ENCODE peak calls at places on chromosomes 16 and 17, in six cellular contexts. One of them, this sample, is unnamed.

GRCh38 chr16:53910990-53911389 is 207.0 kb downstream of the FTO start:
- DNase-seq in GM12878: no peak
- DNase-seq in SK-N-SH: no peak
- DNase-seq in HCT116: no peak
- DNase-seq in K562: no peak
- DNase-seq in HepG2: no peak
- DNase-seq in this sample: no peak

GRCh38 chr17:80647746-80648145 is 103.1 kb downstream of the RPTOR start:
- DNase-seq in SK-N-SH: no peak
- DNase-seq in GM12878: no peak
- DNase-seq in K562: no peak
- DNase-seq in HCT116: no peak
- DNase-seq in HepG2: no peak
- DNase-seq in this sample: no peak

GRCh38 chr17:40059729-40060475 is 2.9 kb upstream of the THRA start:
- DNase-seq in SK-N-SH: no peak
- DNase-seq in GM12878: no peak
- DNase-seq in HCT116: no peak
- DNase-seq in K562: no peak
- DNase-seq in HepG2: no peak
- DNase-seq in this sample: no peak

GRCh38 chr16:68041783-68042182 is 18.7 kb downstream of the DUS2 start:
- DNase-seq in HCT116: no peak
- DNase-seq in SK-N-SH: no peak
- DNase-seq in K562: no peak
- DNase-seq in GM12878: no peak
- DNase-seq in HepG2: no peak
- DNase-seq in this sample: no peak

GRCh38 chr16:89120921-89121351 is 27.3 kb downstream of the ACSF3 start:
- DNase-seq in K562: no peak
- DNase-seq in GM12878: no peak
- DNase-seq in SK-N-SH: no peak
- DNase-seq in HepG2: no peak
- DNase-seq in HCT116: no peak
- DNase-seq in this sample: no peak

GRCh38 chr17:73526851-73527250 is 117.4 kb downstream of the SDK2 start:
- DNase-seq in SK-N-SH: no peak
- DNase-seq in HepG2: no peak
- DNase-seq in HCT116: no peak
- DNase-seq in GM12878: no peak
- DNase-seq in K562: no peak
- DNase-seq in this sample: no peak

GRCh38 chr17:29407856-29408255 is 17.7 kb downstream of the TAOK1 start:
- DNase-seq in HepG2: no peak
- DNase-seq in SK-N-SH: no peak
- DNase-seq in GM12878: no peak
- DNase-seq in K562: no peak
- DNase-seq in HCT116: no peak
- DNase-seq in this sample: no peak

GRCh38 chr16:11390573-11391495 is 45.6 kb downstream of the RMI2 start:
- DNase-seq in GM12878: no peak
- DNase-seq in HepG2: no peak
- DNase-seq in HCT116: no peak
- DNase-seq in SK-N-SH: peak; percentile 80
- DNase-seq in K562: no peak
- DNase-seq in this sample: no peak

GRCh38 chr16:71895679-71896385 is 501 bp downstream of the IST1 start:
- DNase-seq in K562: peak; percentile 58
- DNase-seq in SK-N-SH: no peak
- DNase-seq in GM12878: no peak
- DNase-seq in HCT116: no peak
- DNase-seq in HepG2: no peak
- DNase-seq in this sample: peak; percentile 50

GRCh38 chr17:28796062-28796461 is 46.5 kb downstream of the FAM222B start:
- DNase-seq in SK-N-SH: no peak
- DNase-seq in HCT116: no peak
- DNase-seq in GM12878: no peak
- DNase-seq in HepG2: no peak
- DNase-seq in K562: no peak
- DNase-seq in this sample: no peak

GRCh38 chr17:206941-207560 is 25.6 kb upstream of the DOC2B start:
- DNase-seq in HepG2: no peak
- DNase-seq in SK-N-SH: no peak
- DNase-seq in HCT116: no peak
- DNase-seq in GM12878: no peak
- DNase-seq in K562: no peak
- DNase-seq in this sample: no peak

GRCh38 chr17:4900231-4901107 is 1.1 kb downstream of the C17orf107 start:
- DNase-seq in SK-N-SH: no peak
- DNase-seq in HCT116: no peak
- DNase-seq in K562: no peak
- DNase-seq in GM12878: no peak
- DNase-seq in HepG2: no peak
- DNase-seq in this sample: no peak
- TF ChIP-seq JUND in SK-N-SH: no peak
- TF ChIP-seq JUND in HCT116: no peak
- TF ChIP-seq JUND in K562: no peak
- TF ChIP-seq JUND in GM12878: no peak
- TF ChIP-seq JUND in HepG2: no peak
- TF ChIP-seq JUND in this sample: no peak

GRCh38 chr17:16987001-16987829 is 15.3 kb upstream of the TNFRSF13B start:
- DNase-seq in K562: no peak
- DNase-seq in HepG2: no peak
- DNase-seq in HCT116: no peak
- DNase-seq in GM12878: no peak
- DNase-seq in SK-N-SH: no peak
- DNase-seq in this sample: no peak
- TF ChIP-seq JUND in K562: no peak
- TF ChIP-seq JUND in HepG2: no peak
- TF ChIP-seq JUND in HCT116: no peak
- TF ChIP-seq JUND in GM12878: no peak
- TF ChIP-seq JUND in SK-N-SH: no peak
- TF ChIP-seq JUND in this sample: no peak

GRCh38 chr17:18041776-18042175 is 2.6 kb downstream of the GID4 start:
- DNase-seq in HepG2: no peak
- DNase-seq in SK-N-SH: no peak
- DNase-seq in HCT116: no peak
- DNase-seq in K562: peak; percentile 9
- DNase-seq in GM12878: no peak
- DNase-seq in this sample: no peak
- TF ChIP-seq JUND in HepG2: no peak
- TF ChIP-seq JUND in SK-N-SH: no peak
- TF ChIP-seq JUND in HCT116: no peak
- TF ChIP-seq JUND in K562: no peak
- TF ChIP-seq JUND in GM12878: no peak
- TF ChIP-seq JUND in this sample: no peak

GRCh38 chr16:73434621-73435020 is 386.7 kb upstream of the ZFHX3 start:
- DNase-seq in K562: no peak
- DNase-seq in SK-N-SH: no peak
- DNase-seq in GM12878: no peak
- DNase-seq in HCT116: no peak
- DNase-seq in HepG2: no peak
- DNase-seq in this sample: no peak

GRCh38 chr16:73430138-73430537 is 382.2 kb upstream of the ZFHX3 start:
- DNase-seq in HepG2: no peak
- DNase-seq in K562: no peak
- DNase-seq in HCT116: no peak
- DNase-seq in SK-N-SH: no peak
- DNase-seq in GM12878: no peak
- DNase-seq in this sample: no peak

GRCh38 chr16:73432794-73433455 is 385.0 kb upstream of the ZFHX3 start:
- DNase-seq in HCT116: no peak
- DNase-seq in HepG2: no peak
- DNase-seq in GM12878: no peak
- DNase-seq in SK-N-SH: no peak
- DNase-seq in K562: no peak
- DNase-seq in this sample: no peak

DNA sequence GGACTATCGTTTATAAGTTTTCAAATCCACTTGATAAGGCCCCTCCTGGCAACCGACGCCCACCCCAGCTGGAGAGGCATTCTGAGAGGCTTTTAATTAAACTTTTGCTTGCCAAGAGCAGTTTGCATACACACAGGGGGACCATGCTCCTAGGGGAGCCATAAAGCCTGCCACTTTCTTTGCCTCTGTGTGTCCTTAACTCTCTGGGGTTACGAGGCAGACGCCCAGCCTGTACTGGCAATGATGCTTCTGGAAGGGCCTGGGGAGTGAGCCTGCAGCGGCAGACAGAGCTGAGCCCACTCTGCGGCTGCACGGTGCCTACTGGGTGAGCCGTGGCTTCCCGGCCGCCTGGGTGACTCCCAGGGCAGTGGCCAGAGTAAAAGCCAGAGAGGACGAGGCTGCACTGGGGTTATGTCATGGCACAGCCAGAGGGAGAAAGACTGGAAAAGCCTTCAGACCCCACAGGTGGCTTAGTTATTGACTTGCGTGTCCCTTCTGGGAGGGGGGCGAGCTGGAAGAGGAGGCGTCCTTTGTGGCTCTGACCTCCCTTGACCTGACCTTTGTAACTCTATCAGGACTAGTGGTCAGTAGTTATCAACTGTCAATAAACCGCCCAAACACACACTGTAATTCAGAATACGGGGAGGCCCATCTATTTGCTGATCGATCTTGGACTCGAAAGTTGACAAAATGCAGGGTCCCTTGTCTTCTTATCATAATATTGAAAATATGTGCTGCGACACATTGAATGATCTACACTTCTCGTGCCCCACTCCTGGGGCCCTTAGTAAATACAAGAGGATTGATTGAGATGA is 385.8 kb upstream of the ZFHX3 start:
- DNase-seq in SK-N-SH: no peak
- DNase-seq in HCT116: no peak
- DNase-seq in GM12878: no peak
- DNase-seq in K562: no peak
- DNase-seq in HepG2: no peak
- DNase-seq in this sample: no peak
- TF ChIP-seq JUND in SK-N-SH: no peak
- TF ChIP-seq JUND in HCT116: no peak
- TF ChIP-seq JUND in GM12878: no peak
- TF ChIP-seq JUND in K562: no peak
- TF ChIP-seq JUND in HepG2: no peak
- TF ChIP-seq JUND in this sample: no peak

This sample was measured in T47D.